ENCODE peak calls at places on chromosome 10, in five cellular contexts. M is NAMALWA, B is lower lobe of right lung, O is GDM1, S is NCI-H1436. N is an unnamed sample.

GRCh38 chr10:73095479-73096021 is 1.1 kb downstream of the P4HA1 start:
- DNase-seq in M (peak; percentile 47), B (peak; percentile 54), O (no peak), S (no peak), N (peak; percentile 40)

GRCh38 chr10:22308390-22308789 is 7.8 kb upstream of the COMMD3 start:
- DNase-seq in M (no peak), B (no peak), O (no peak), S (no peak), N (no peak)

GRCh38 chr10:127145173-127145572 is 51.2 kb downstream of the INSYN2A start:
- DNase-seq in M (no peak), B (no peak), O (no peak), S (no peak), N (no peak)

GRCh38 chr10:104331208-104331838 is 6.9 kb downstream of the ITPRIP start:
- DNase-seq in M (no peak), B (no peak), O (no peak), S (peak; percentile 68), N (no peak)

GRCh38 chr10:4650572-4650971 is 175.4 kb upstream of the AKR1E2 start:
- DNase-seq in M (no peak), B (no peak), O (no peak), S (no peak), N (no peak)

GRCh38 chr10:125123363-125124113 is 36.8 kb downstream of the CTBP2 start:
- DNase-seq in M (no peak), B (peak; percentile 76), O (no peak), S (no peak), N (no peak)

GRCh38 chr10:34941471-34942357 is 126.6 kb upstream of the PARD3 start:
- DNase-seq in M (no peak), B (no peak), O (no peak), S (no peak), N (no peak)

GRCh38 chr10:96964131-96964530 is 132.0 kb downstream of the LCOR start:
- DNase-seq in M (no peak), B (no peak), O (no peak), S (no peak), N (no peak)

GRCh38 chr10:48725708-48726107 is 41.0 kb downstream of the WDFY4 start:
- DNase-seq in M (no peak), B (no peak), O (no peak), S (no peak), N (no peak)

GRCh38 chr10:49325916-49326783 is 27.2 kb downstream of the C10orf71 start:
- DNase-seq in M (no peak), B (no peak), O (no peak), S (no peak), N (no peak)

GRCh38 chr10:42615419-42615818 is 23.0 kb downstream of the ZNF33B start:
- DNase-seq in M (no peak), B (no peak), O (no peak), S (no peak), N (no peak)

GRCh38 chr10:103564799-103565365 is 71.4 kb downstream of the NEURL1 start:
- DNase-seq in M (peak; percentile 33), B (no peak), O (no peak), S (no peak), N (peak; percentile 37)

GRCh38 chr10:74488907-74489306 is 337.5 kb upstream of the KAT6B start:
- DNase-seq in M (no peak), B (no peak), O (no peak), S (no peak), N (no peak)